ENCODE peak calls at places on chromosomes 3 and 15, in four cellular contexts. Q is stimulated activated CD4-positive, alpha-beta T cell treated with anti-CD3 and anti-CD28 coated beads, TNF-alpha, amount 100 ng/mL, for 4 hours; J is OCI-LY7; L is H54. E is an unnamed sample.

GRCh38 chr3:17023006-17023664 is 138.4 kb downstream of the PLCL2 start:
- DNase-seq in Q (no peak), J (no peak), L (no peak), E (peak; percentile 79)

GRCh38 chr3:172913911-172914730 is 163.6 kb downstream of the ECT2 start:
- DNase-seq in Q (no peak), J (no peak), L (no peak), E (no peak)

GRCh38 chr3:47002490-47003410 is 23.3 kb downstream of the NBEAL2 start:
- DNase-seq in Q (no peak), J (no peak), L (no peak), E (no peak)

GRCh38 chr3:11808231-11808630 is 38.5 kb downstream of the TAMM41 start:
- DNase-seq in Q (no peak), J (no peak), L (no peak), E (no peak)

GRCh38 chr3:197847866-197848401 is 56.9 kb downstream of the LRCH3 start:
- DNase-seq in Q (no peak), J (peak; percentile 77), L (no peak), E (no peak)

GRCh38 chr3:134463676-134464611 is 21.8 kb downstream of the ANAPC13 start:
- DNase-seq in Q (no peak), J (no peak), L (no peak), E (peak; percentile 25)

GRCh38 chr3:59248976-59249375 is 199.2 kb upstream of the CFAP20DC start:
- DNase-seq in Q (no peak), J (no peak), L (no peak), E (no peak)

GRCh38 chr3:13657660-13658435 is 108.9 kb downstream of the FBLN2 start:
- DNase-seq in Q (peak; percentile 49), J (peak; percentile 50), L (peak; percentile 98), E (peak; percentile 39)

GRCh38 chr15:88627463-88627862 is 6.3 kb downstream of the AEN start:
- DNase-seq in Q (no peak), J (peak; percentile 85), L (no peak), E (no peak)

GRCh38 chr3:191369081-191370010 is 39.0 kb upstream of the UTS2B start:
- DNase-seq in Q (no peak), J (no peak), L (no peak), E (no peak)

GRCh38 chr3:115785782-115786181 is 162.5 kb downstream of the GAP43 start:
- DNase-seq in Q (no peak), J (no peak), L (no peak), E (no peak)

GRCh38 chr15:76177491-76178040 is 117.8 kb downstream of the TMEM266 start:
- DNase-seq in Q (no peak), J (no peak), L (peak; percentile 50), E (no peak)

GRCh38 chr3:64427671-64428070 is 202.4 kb upstream of the PRICKLE2 start:
- DNase-seq in Q (no peak), J (no peak), L (no peak), E (no peak)

GRCh38 chr3:36542186-36542585 is 161.9 kb downstream of the STAC start:
- DNase-seq in Q (no peak), J (no peak), L (no peak), E (no peak)

GRCh38 chr3:186176382-186176990 is 67.6 kb upstream of the ETV5 start:
- DNase-seq in Q (no peak), J (no peak), L (no peak), E (no peak)

GRCh38 chr15:98834976-98835375 is 172.6 kb downstream of the PGPEP1L start:
- DNase-seq in Q (no peak), J (no peak), L (no peak), E (no peak)